ENCODE peak calls at places on chromosomes 13 and 19, in seven cellular contexts. One of them, this sample, is unnamed.

GRCh38 chr13:102400619-102401125 is 1.2 kb downstream of the FGF14 start:
- DNase-seq in transverse colon: no peak
- DNase-seq in H1: no peak
- DNase-seq in Peyer's patch: no peak
- DNase-seq in adrenal gland: no peak
- DNase-seq in stomach: no peak
- DNase-seq in tibial nerve: no peak
- DNase-seq in this sample: no peak

GRCh38 chr13:33957497-33957905 is 139.6 kb downstream of the RFC3 start:
- DNase-seq in transverse colon: no peak
- DNase-seq in H1: no peak
- DNase-seq in Peyer's patch: no peak
- DNase-seq in adrenal gland: no peak
- DNase-seq in stomach: no peak
- DNase-seq in tibial nerve: no peak
- DNase-seq in this sample: no peak

GRCh38 chr19:7242601-7243258 is 51.5 kb downstream of the INSR start:
- DNase-seq in transverse colon: no peak
- DNase-seq in H1: no peak
- DNase-seq in Peyer's patch: no peak
- DNase-seq in adrenal gland: peak; percentile 75
- DNase-seq in stomach: no peak
- DNase-seq in tibial nerve: peak; percentile 24
- DNase-seq in this sample: no peak

GRCh38 chr19:51296331-51297093 is 14.9 kb upstream of the IGLON5 start:
- DNase-seq in transverse colon: no peak
- DNase-seq in H1: no peak
- DNase-seq in Peyer's patch: no peak
- DNase-seq in adrenal gland: no peak
- DNase-seq in stomach: no peak
- DNase-seq in tibial nerve: no peak
- DNase-seq in this sample: no peak

GRCh38 chr13:37187110-37187509 is 81.6 kb upstream of the CSNK1A1L start:
- DNase-seq in transverse colon: no peak
- DNase-seq in H1: no peak
- DNase-seq in Peyer's patch: no peak
- DNase-seq in adrenal gland: no peak
- DNase-seq in stomach: no peak
- DNase-seq in tibial nerve: no peak
- DNase-seq in this sample: no peak

GRCh38 chr13:110683203-110683883 is 22.6 kb downstream of the CARS2 start:
- DNase-seq in transverse colon: no peak
- DNase-seq in H1: no peak
- DNase-seq in Peyer's patch: no peak
- DNase-seq in adrenal gland: peak; percentile 45
- DNase-seq in stomach: no peak
- DNase-seq in tibial nerve: no peak
- DNase-seq in this sample: no peak

GRCh38 chr13:27659466-27659865 is 37.8 kb downstream of the POLR1D start:
- DNase-seq in transverse colon: no peak
- DNase-seq in H1: no peak
- DNase-seq in Peyer's patch: no peak
- DNase-seq in adrenal gland: no peak
- DNase-seq in stomach: no peak
- DNase-seq in tibial nerve: no peak
- DNase-seq in this sample: no peak

GRCh38 chr13:23626730-23627129 is 56.5 kb downstream of the TNFRSF19 start:
- DNase-seq in transverse colon: no peak
- DNase-seq in H1: no peak
- DNase-seq in Peyer's patch: no peak
- DNase-seq in adrenal gland: no peak
- DNase-seq in stomach: no peak
- DNase-seq in tibial nerve: no peak
- DNase-seq in this sample: no peak

GRCh38 chr19:10975374-10976036 is 14.7 kb downstream of the SMARCA4 start:
- DNase-seq in transverse colon: no peak
- DNase-seq in H1: no peak
- DNase-seq in Peyer's patch: peak; percentile 48
- DNase-seq in adrenal gland: peak; percentile 50
- DNase-seq in stomach: peak; percentile 67
- DNase-seq in tibial nerve: peak; percentile 48
- DNase-seq in this sample: peak; percentile 78

GRCh38 chr13:33446821-33447481 is 161.4 kb upstream of the STARD13 start:
- DNase-seq in transverse colon: no peak
- DNase-seq in H1: no peak
- DNase-seq in Peyer's patch: no peak
- DNase-seq in adrenal gland: no peak
- DNase-seq in stomach: peak; percentile 62
- DNase-seq in tibial nerve: no peak
- DNase-seq in this sample: no peak

GRCh38 chr19:30431591-30431990 is 59.4 kb downstream of the ZNF536 start:
- DNase-seq in transverse colon: no peak
- DNase-seq in H1: no peak
- DNase-seq in Peyer's patch: no peak
- DNase-seq in adrenal gland: no peak
- DNase-seq in stomach: no peak
- DNase-seq in tibial nerve: no peak
- DNase-seq in this sample: no peak

GRCh38 chr19:42110658-42111057 is 21.6 kb downstream of the POU2F2 start:
- DNase-seq in transverse colon: no peak
- DNase-seq in H1: no peak
- DNase-seq in Peyer's patch: no peak
- DNase-seq in adrenal gland: no peak
- DNase-seq in stomach: no peak
- DNase-seq in tibial nerve: no peak
- DNase-seq in this sample: no peak

GRCh38 chr19:42111811-42112210 is 20.4 kb downstream of the POU2F2 start:
- DNase-seq in transverse colon: no peak
- DNase-seq in H1: no peak
- DNase-seq in Peyer's patch: no peak
- DNase-seq in adrenal gland: no peak
- DNase-seq in stomach: no peak
- DNase-seq in tibial nerve: no peak
- DNase-seq in this sample: no peak

GRCh38 chr19:42111384-42111783 is 20.9 kb downstream of the POU2F2 start:
- DNase-seq in transverse colon: no peak
- DNase-seq in H1: no peak
- DNase-seq in Peyer's patch: no peak
- DNase-seq in adrenal gland: no peak
- DNase-seq in stomach: no peak
- DNase-seq in tibial nerve: no peak
- DNase-seq in this sample: no peak

GRCh38 chr19:42109896-42110295 is 22.4 kb downstream of the POU2F2 start:
- DNase-seq in transverse colon: no peak
- DNase-seq in H1: no peak
- DNase-seq in Peyer's patch: no peak
- DNase-seq in adrenal gland: no peak
- DNase-seq in stomach: no peak
- DNase-seq in tibial nerve: no peak
- DNase-seq in this sample: no peak

DNA sequence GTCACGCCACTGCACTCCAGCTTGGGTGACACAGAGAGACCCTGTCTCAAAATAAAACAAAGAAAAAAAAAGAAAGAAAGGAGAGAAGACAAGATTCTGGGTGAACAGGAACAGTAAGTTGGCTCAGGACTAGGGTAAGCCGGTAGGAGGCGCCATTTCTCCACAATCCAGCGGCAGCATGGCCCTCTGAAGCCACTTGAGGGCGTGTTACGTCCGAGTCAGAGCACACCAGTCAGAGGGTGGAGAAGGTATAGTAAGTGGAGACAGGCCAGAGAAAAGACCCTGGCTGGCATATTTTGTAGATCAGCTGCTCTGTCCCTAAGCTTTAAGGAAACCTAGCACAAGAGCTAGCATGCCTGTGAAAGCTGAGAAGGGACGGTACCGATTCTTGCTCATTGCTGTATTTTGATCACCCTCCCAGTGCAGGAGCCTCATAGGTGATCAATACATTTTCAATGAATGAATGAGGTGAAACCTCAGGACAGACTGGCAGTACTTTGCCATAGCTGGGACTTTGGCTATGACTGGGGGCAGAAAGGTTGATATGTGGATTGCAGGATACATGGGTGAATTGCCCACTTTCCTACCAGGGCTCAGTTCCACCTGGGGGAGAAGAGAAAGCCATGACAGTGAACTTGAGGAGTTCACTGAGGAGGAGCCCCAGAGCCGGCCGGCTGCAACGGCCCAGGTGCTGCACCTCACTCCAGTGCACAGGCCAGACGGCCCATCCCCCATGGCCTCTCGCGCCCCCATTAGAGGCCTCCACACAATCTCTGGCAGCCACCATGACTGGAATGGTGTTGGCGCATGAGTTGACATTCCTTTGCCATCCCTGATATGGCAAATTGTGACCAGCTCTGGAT is 23.5 kb downstream of the POU2F2 start:
- DNase-seq in transverse colon: peak; percentile 86
- DNase-seq in H1: peak; percentile 82
- DNase-seq in Peyer's patch: peak; percentile 85
- DNase-seq in adrenal gland: peak; percentile 63
- DNase-seq in stomach: peak; percentile 81
- DNase-seq in tibial nerve: peak; percentile 77
- DNase-seq in this sample: peak; percentile 42
- H3K4me3 ChIP-seq in transverse colon: no peak overlapping the region
- H3K4me3 ChIP-seq in H1: no peak overlapping the region
- H3K4me3 ChIP-seq in Peyer's patch: no peak overlapping the region
- H3K4me3 ChIP-seq in adrenal gland: no peak overlapping the region
- H3K4me3 ChIP-seq in stomach: no peak overlapping the region
- H3K4me3 ChIP-seq in tibial nerve: no peak overlapping the region
- H3K4me3 ChIP-seq in this sample: no peak overlapping the region

DNA sequence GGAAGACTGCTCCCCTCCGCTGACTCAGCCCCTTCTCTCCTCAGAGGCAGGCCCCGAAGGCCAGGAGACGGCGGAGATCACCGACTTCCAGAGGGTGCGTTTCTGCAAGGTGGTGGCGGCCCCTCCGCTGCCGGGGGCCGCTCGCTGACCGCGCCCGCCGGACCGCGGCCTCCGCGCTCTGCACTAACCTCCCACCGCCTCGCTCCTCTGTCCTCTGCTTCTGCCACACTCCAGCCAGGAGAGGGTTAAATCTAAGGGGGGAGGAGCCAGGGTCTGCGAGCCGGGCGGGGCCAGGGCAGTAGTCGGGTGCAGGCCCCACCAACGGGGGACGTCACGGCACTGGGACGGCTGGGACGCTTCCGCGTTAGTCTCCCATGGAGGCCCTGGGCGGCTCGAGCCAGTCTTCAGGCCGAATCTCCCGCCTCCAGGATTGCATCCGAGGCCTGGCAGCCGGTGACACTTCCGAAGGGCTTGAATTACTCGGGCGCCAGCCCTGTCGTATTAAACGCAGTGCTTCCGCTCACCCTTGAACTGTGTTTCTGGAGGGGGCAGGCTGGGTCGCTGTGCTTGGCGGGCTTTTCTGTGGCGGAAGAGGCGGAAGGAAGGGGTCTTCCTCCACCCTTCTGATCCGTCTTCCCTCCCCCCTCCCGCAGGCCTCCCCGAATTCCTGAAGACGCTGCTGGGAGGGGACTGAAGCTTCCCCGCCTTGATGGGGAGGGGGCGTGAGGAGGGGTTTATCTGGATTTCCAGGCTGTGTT is 1.2 kb upstream of the INAFM1 start:
- DNase-seq in transverse colon: peak; percentile 95
- DNase-seq in H1: peak; percentile 79
- DNase-seq in Peyer's patch: peak; percentile 94
- DNase-seq in adrenal gland: peak; percentile 95
- DNase-seq in stomach: peak; percentile 94
- DNase-seq in tibial nerve: peak; percentile 96
- DNase-seq in this sample: peak; percentile 92
- TF ChIP-seq POLR2A in transverse colon: peak; percentile 97
- TF ChIP-seq POLR2A in H1: peak; percentile 71
- TF ChIP-seq POLR2A in Peyer's patch: peak; percentile 84
- TF ChIP-seq POLR2A in adrenal gland: peak; percentile 60
- TF ChIP-seq POLR2A in stomach: peak; percentile 60
- TF ChIP-seq POLR2A in tibial nerve: peak; percentile 79
- TF ChIP-seq POLR2A in this sample: peak; percentile 87

DNA sequence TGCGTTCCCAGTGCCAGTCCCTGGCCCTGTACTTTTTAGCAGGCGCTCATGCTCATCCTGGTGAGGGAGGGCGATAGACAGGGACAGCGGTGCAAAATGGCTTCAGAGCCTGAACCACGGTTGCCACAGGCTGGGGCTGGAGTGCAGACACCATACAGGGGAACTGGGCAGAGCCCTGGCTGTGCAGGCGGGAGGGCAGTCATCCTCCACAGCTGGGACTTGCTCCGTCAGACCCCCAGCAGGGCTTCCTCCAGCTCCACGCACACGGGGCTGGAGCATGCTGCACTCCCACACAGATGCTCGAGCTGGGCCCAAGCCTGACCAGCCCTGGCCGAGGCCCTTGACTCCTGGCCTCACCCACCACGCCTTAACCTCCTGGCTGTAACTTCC is 23.7 kb downstream of the TFDP1 start:
- DNase-seq in transverse colon: no peak
- DNase-seq in H1: no peak
- DNase-seq in Peyer's patch: no peak
- DNase-seq in adrenal gland: no peak
- DNase-seq in stomach: no peak
- DNase-seq in tibial nerve: no peak
- DNase-seq in this sample: no peak
- H3K4me3 ChIP-seq in transverse colon: no peak overlapping the region
- H3K4me3 ChIP-seq in H1: no peak overlapping the region
- H3K4me3 ChIP-seq in Peyer's patch: no peak overlapping the region
- H3K4me3 ChIP-seq in adrenal gland: no peak overlapping the region
- H3K4me3 ChIP-seq in stomach: no peak overlapping the region
- H3K4me3 ChIP-seq in tibial nerve: no peak overlapping the region
- H3K4me3 ChIP-seq in this sample: no peak overlapping the region

GRCh38 chr19:1905071-1905862 is at the start of the genes ADAT3 and SCAMP4:
- DNase-seq in transverse colon: peak; percentile 99
- DNase-seq in H1: peak; percentile 94
- DNase-seq in Peyer's patch: peak; percentile 99
- DNase-seq in adrenal gland: peak; percentile 99
- DNase-seq in stomach: peak; percentile 99
- DNase-seq in tibial nerve: peak; percentile 96
- DNase-seq in this sample: peak; percentile 99
- TF ChIP-seq POLR2A in transverse colon: peak; percentile 91
- TF ChIP-seq POLR2A in H1: peak; percentile 82
- TF ChIP-seq POLR2A in Peyer's patch: peak; percentile 94
- TF ChIP-seq POLR2A in adrenal gland: peak; percentile 68
- TF ChIP-seq POLR2A in stomach: no peak
- TF ChIP-seq POLR2A in tibial nerve: peak; percentile 78
- TF ChIP-seq POLR2A in this sample: peak; percentile 82

GRCh38 chr19:3066482-3067049 is 4.3 kb upstream of the TLE5 start:
- DNase-seq in transverse colon: no peak
- DNase-seq in H1: no peak
- DNase-seq in Peyer's patch: no peak
- DNase-seq in adrenal gland: no peak
- DNase-seq in stomach: no peak
- DNase-seq in tibial nerve: no peak
- DNase-seq in this sample: no peak
- H3K4me3 ChIP-seq in transverse colon: no peak overlapping the region
- H3K4me3 ChIP-seq in H1: no peak overlapping the region
- H3K4me3 ChIP-seq in Peyer's patch: no peak overlapping the region
- H3K4me3 ChIP-seq in adrenal gland: no peak overlapping the region
- H3K4me3 ChIP-seq in stomach: no peak overlapping the region
- H3K4me3 ChIP-seq in tibial nerve: no peak overlapping the region
- H3K4me3 ChIP-seq in this sample: no peak overlapping the region

GRCh38 chr19:53865918-53866696 is 1.6 kb upstream of the MYADM start:
- DNase-seq in transverse colon: peak; percentile 81
- DNase-seq in H1: no peak
- DNase-seq in Peyer's patch: peak; percentile 84
- DNase-seq in adrenal gland: no peak
- DNase-seq in stomach: peak; percentile 71
- DNase-seq in tibial nerve: no peak
- DNase-seq in this sample: peak; percentile 55
- TF ChIP-seq POLR2A in transverse colon: peak; percentile 53
- TF ChIP-seq POLR2A in H1: peak; percentile 82
- TF ChIP-seq POLR2A in Peyer's patch: peak; percentile 28
- TF ChIP-seq POLR2A in adrenal gland: no peak
- TF ChIP-seq POLR2A in stomach: no peak
- TF ChIP-seq POLR2A in tibial nerve: no peak
- TF ChIP-seq POLR2A in this sample: peak; percentile 22